ENCODE peak calls at places on chromosomes 3 and 15, in five cellular contexts. One of them, this sample, is unnamed.
A peak's percentile ranks its signal among the peaks of the same experiment; 100 is the strongest.

GRCh38 chr3:138850151-138850550 is 15.4 kb upstream of the PIK3CB start:
- DNase-seq in stromal cell of bone marrow: no peak
- DNase-seq in RPMI8226: peak; percentile 55
- DNase-seq in naive thymus-derived CD4-positive, alpha-beta T cell: no peak
- DNase-seq in Daoy: peak; percentile 25
- DNase-seq in this sample: no peak

GRCh38 chr15:51266548-51266947 is 71.8 kb downstream of the CYP19A1 start:
- DNase-seq in naive thymus-derived CD4-positive, alpha-beta T cell: no peak
- DNase-seq in stromal cell of bone marrow: no peak
- DNase-seq in Daoy: no peak
- DNase-seq in RPMI8226: no peak
- DNase-seq in this sample: no peak

GRCh38 chr3:39499651-39500273 is 32.3 kb downstream of the MOBP start:
- DNase-seq in stromal cell of bone marrow: no peak
- DNase-seq in naive thymus-derived CD4-positive, alpha-beta T cell: no peak
- DNase-seq in Daoy: no peak
- DNase-seq in RPMI8226: no peak
- DNase-seq in this sample: no peak

GRCh38 chr15:56760186-56760585 is 26.9 kb upstream of the ZNF280D start:
- DNase-seq in Daoy: peak; percentile 33
- DNase-seq in stromal cell of bone marrow: no peak
- DNase-seq in RPMI8226: peak; percentile 19
- DNase-seq in naive thymus-derived CD4-positive, alpha-beta T cell: no peak
- DNase-seq in this sample: no peak

GRCh38 chr3:98984024-98984423 is 82.5 kb upstream of the DCBLD2 start:
- DNase-seq in Daoy: no peak
- DNase-seq in RPMI8226: no peak
- DNase-seq in naive thymus-derived CD4-positive, alpha-beta T cell: no peak
- DNase-seq in stromal cell of bone marrow: no peak
- DNase-seq in this sample: no peak

GRCh38 chr15:33442449-33442848 is 131.7 kb downstream of the RYR3 start:
- DNase-seq in Daoy: no peak
- DNase-seq in stromal cell of bone marrow: no peak
- DNase-seq in RPMI8226: no peak
- DNase-seq in naive thymus-derived CD4-positive, alpha-beta T cell: no peak
- DNase-seq in this sample: no peak

GRCh38 chr15:67456677-67457529 is 64.0 kb upstream of the C15orf61 start:
- DNase-seq in stromal cell of bone marrow: peak; percentile 35
- DNase-seq in naive thymus-derived CD4-positive, alpha-beta T cell: peak; percentile 49
- DNase-seq in RPMI8226: peak; percentile 89
- DNase-seq in Daoy: peak; percentile 64
- DNase-seq in this sample: peak; percentile 57

GRCh38 chr3:17290894-17291293 is 406.1 kb downstream of the PLCL2 start:
- DNase-seq in naive thymus-derived CD4-positive, alpha-beta T cell: no peak
- DNase-seq in RPMI8226: no peak
- DNase-seq in stromal cell of bone marrow: peak; percentile 21
- DNase-seq in Daoy: peak; percentile 8
- DNase-seq in this sample: no peak

GRCh38 chr15:25982736-25983135 is 119.6 kb upstream of the ATP10A start:
- DNase-seq in Daoy: no peak
- DNase-seq in stromal cell of bone marrow: no peak
- DNase-seq in naive thymus-derived CD4-positive, alpha-beta T cell: no peak
- DNase-seq in RPMI8226: no peak
- DNase-seq in this sample: no peak

GRCh38 chr3:183664913-183665381 is 29.5 kb downstream of the KLHL24 start:
- DNase-seq in stromal cell of bone marrow: peak; percentile 91
- DNase-seq in naive thymus-derived CD4-positive, alpha-beta T cell: no peak
- DNase-seq in Daoy: peak; percentile 83
- DNase-seq in RPMI8226: no peak
- DNase-seq in this sample: peak; percentile 96

GRCh38 chr3:195441476-195441970 is 1.3 kb downstream of the ACAP2 start:
- DNase-seq in Daoy: no peak
- DNase-seq in stromal cell of bone marrow: no peak
- DNase-seq in naive thymus-derived CD4-positive, alpha-beta T cell: no peak
- DNase-seq in RPMI8226: peak; percentile 30
- DNase-seq in this sample: no peak

GRCh38 chr3:197309528-197310361 is 11.3 kb upstream of the DLG1 start:
- DNase-seq in Daoy: peak; percentile 77
- DNase-seq in stromal cell of bone marrow: peak; percentile 92
- DNase-seq in RPMI8226: peak; percentile 81
- DNase-seq in naive thymus-derived CD4-positive, alpha-beta T cell: no peak
- DNase-seq in this sample: peak; percentile 99

GRCh38 chr3:197750396-197750831 is 731 bp downstream of the FYTTD1 start:
- DNase-seq in Daoy: peak; percentile 78
- DNase-seq in stromal cell of bone marrow: peak; percentile 57
- DNase-seq in RPMI8226: peak; percentile 85
- DNase-seq in naive thymus-derived CD4-positive, alpha-beta T cell: peak; percentile 50
- DNase-seq in this sample: peak; percentile 41

GRCh38 chr15:66092053-66092976 is 161.2 kb downstream of the MEGF11 start:
- DNase-seq in Daoy: no peak
- DNase-seq in stromal cell of bone marrow: no peak
- DNase-seq in naive thymus-derived CD4-positive, alpha-beta T cell: no peak
- DNase-seq in RPMI8226: no peak
- DNase-seq in this sample: no peak

This sample was measured in A172.